ENCODE peak calls at places on chromosomes 3 and 15, in seven cellular contexts. One of them, this sample, is unnamed.
A peak's percentile ranks its signal among the peaks of the same experiment; 100 is the strongest.

GRCh38 chr15:89174476-89174875 is 46.9 kb downstream of the RLBP1 start:
- DNase-seq in cardiac fibroblast: peak; percentile 45
- DNase-seq in A549: no peak
- DNase-seq in epithelial cell of esophagus: no peak
- DNase-seq in pancreas: no peak
- DNase-seq in BE2C: no peak
- DNase-seq in GM12864: no peak
- DNase-seq in this sample: peak; percentile 49

GRCh38 chr3:16277471-16277870 is 12.5 kb downstream of the OXNAD1 start:
- DNase-seq in cardiac fibroblast: peak; percentile 38
- DNase-seq in A549: no peak
- DNase-seq in epithelial cell of esophagus: no peak
- DNase-seq in pancreas: no peak
- DNase-seq in BE2C: no peak
- DNase-seq in GM12864: no peak
- DNase-seq in this sample: no peak

GRCh38 chr3:196569003-196569516 is 600 bp downstream of the FBXO45 start:
- DNase-seq in cardiac fibroblast: peak; percentile 39
- DNase-seq in A549: peak; percentile 31
- DNase-seq in epithelial cell of esophagus: peak; percentile 66
- DNase-seq in pancreas: peak; percentile 26
- DNase-seq in BE2C: peak; percentile 37
- DNase-seq in GM12864: peak; percentile 22
- DNase-seq in this sample: peak; percentile 33

GRCh38 chr3:72802001-72802400 is 46.2 kb downstream of the SHQ1 start:
- DNase-seq in cardiac fibroblast: no peak
- DNase-seq in A549: no peak
- DNase-seq in epithelial cell of esophagus: no peak
- DNase-seq in pancreas: no peak
- DNase-seq in BE2C: no peak
- DNase-seq in GM12864: no peak
- DNase-seq in this sample: no peak

GRCh38 chr3:187022403-187023029 is 92.2 kb downstream of the ST6GAL1 start:
- DNase-seq in cardiac fibroblast: no peak
- DNase-seq in A549: no peak
- DNase-seq in epithelial cell of esophagus: no peak
- DNase-seq in pancreas: no peak
- DNase-seq in BE2C: no peak
- DNase-seq in GM12864: no peak
- DNase-seq in this sample: no peak

GRCh38 chr3:155079795-155080546 is at the start of gene MME:
- DNase-seq in cardiac fibroblast: peak; percentile 80
- DNase-seq in A549: no peak
- DNase-seq in epithelial cell of esophagus: peak; percentile 52
- DNase-seq in pancreas: no peak
- DNase-seq in BE2C: peak; percentile 27
- DNase-seq in GM12864: no peak
- DNase-seq in this sample: peak; percentile 86

GRCh38 chr15:38217788-38218609 is 34.6 kb upstream of the SPRED1 start:
- DNase-seq in cardiac fibroblast: peak; percentile 30
- DNase-seq in A549: no peak
- DNase-seq in epithelial cell of esophagus: peak; percentile 92
- DNase-seq in pancreas: no peak
- DNase-seq in BE2C: no peak
- DNase-seq in GM12864: no peak
- DNase-seq in this sample: peak; percentile 30

GRCh38 chr3:21486381-21486935 is 264.6 kb downstream of the ZNF385D start:
- DNase-seq in cardiac fibroblast: no peak
- DNase-seq in A549: no peak
- DNase-seq in epithelial cell of esophagus: no peak
- DNase-seq in pancreas: no peak
- DNase-seq in BE2C: no peak
- DNase-seq in GM12864: no peak
- DNase-seq in this sample: no peak

GRCh38 chr15:96619171-96619570 is 288.7 kb downstream of the NR2F2 start:
- DNase-seq in cardiac fibroblast: no peak
- DNase-seq in A549: no peak
- DNase-seq in epithelial cell of esophagus: no peak
- DNase-seq in pancreas: no peak
- DNase-seq in BE2C: no peak
- DNase-seq in GM12864: no peak
- DNase-seq in this sample: no peak

GRCh38 chr3:86029590-86029989 is 961.4 kb downstream of the VGLL3 start:
- DNase-seq in cardiac fibroblast: peak; percentile 0
- DNase-seq in A549: no peak
- DNase-seq in epithelial cell of esophagus: peak; percentile 33
- DNase-seq in pancreas: no peak
- DNase-seq in BE2C: no peak
- DNase-seq in GM12864: no peak
- DNase-seq in this sample: no peak

GRCh38 chr3:149343951-149344350 is 10.5 kb upstream of the TM4SF18 start:
- DNase-seq in cardiac fibroblast: no peak
- DNase-seq in A549: no peak
- DNase-seq in epithelial cell of esophagus: peak; percentile 32
- DNase-seq in pancreas: no peak
- DNase-seq in BE2C: no peak
- DNase-seq in GM12864: no peak
- DNase-seq in this sample: no peak
- TF ChIP-seq CTCF in cardiac fibroblast: no peak
- TF ChIP-seq CTCF in A549: peak; percentile 13
- TF ChIP-seq CTCF in epithelial cell of esophagus: no peak
- TF ChIP-seq CTCF in pancreas: no peak
- TF ChIP-seq CTCF in BE2C: peak; percentile 15
- TF ChIP-seq CTCF in GM12864: no peak
- TF ChIP-seq CTCF in this sample: no peak

GRCh38 chr3:195196266-195196665 is 74.7 kb downstream of the XXYLT1 start:
- DNase-seq in cardiac fibroblast: peak; percentile 81
- DNase-seq in A549: no peak
- DNase-seq in epithelial cell of esophagus: peak; percentile 60
- DNase-seq in pancreas: peak; percentile 12
- DNase-seq in BE2C: no peak
- DNase-seq in GM12864: no peak
- DNase-seq in this sample: peak; percentile 62

GRCh38 chr3:195191580-195191979 is 79.4 kb downstream of the XXYLT1 start:
- DNase-seq in cardiac fibroblast: no peak
- DNase-seq in A549: no peak
- DNase-seq in epithelial cell of esophagus: no peak
- DNase-seq in pancreas: no peak
- DNase-seq in BE2C: no peak
- DNase-seq in GM12864: no peak
- DNase-seq in this sample: no peak

GRCh38 chr3:195197764-195198423 is 73.1 kb downstream of the XXYLT1 start:
- DNase-seq in cardiac fibroblast: peak; percentile 91
- DNase-seq in A549: peak; percentile 8
- DNase-seq in epithelial cell of esophagus: peak; percentile 93
- DNase-seq in pancreas: peak; percentile 7
- DNase-seq in BE2C: no peak
- DNase-seq in GM12864: no peak
- DNase-seq in this sample: peak; percentile 76

GRCh38 chr3:195195321-195196209 is 75.4 kb downstream of the XXYLT1 start:
- DNase-seq in cardiac fibroblast: no peak
- DNase-seq in A549: no peak
- DNase-seq in epithelial cell of esophagus: no peak
- DNase-seq in pancreas: peak; percentile 7
- DNase-seq in BE2C: no peak
- DNase-seq in GM12864: no peak
- DNase-seq in this sample: no peak

DNA sequence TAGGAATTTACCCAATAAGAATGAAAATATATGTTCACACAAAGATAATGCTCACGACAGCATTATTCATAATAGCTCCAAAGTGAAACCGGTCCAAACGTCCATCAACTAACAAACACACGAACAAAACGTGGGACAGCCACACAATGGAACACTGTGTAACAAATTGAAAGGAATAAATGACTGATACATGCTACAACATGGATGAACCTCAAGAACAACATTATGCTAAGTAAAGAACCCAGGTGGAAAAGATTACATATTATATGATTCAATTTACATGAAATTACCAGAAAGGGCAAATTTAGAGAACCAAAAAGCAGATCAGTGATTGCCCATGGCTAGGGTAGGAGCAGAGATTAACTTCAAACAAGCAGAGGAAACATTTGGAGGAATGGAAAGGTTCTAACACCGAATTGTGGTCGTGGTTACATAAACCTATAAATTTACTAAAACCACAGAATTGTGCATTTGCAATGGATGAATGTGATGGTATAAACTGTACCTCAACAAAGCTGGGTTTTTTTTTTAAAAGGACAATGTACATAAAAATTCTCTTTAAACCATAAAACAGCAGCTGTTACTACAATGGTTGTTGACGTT is 76.3 kb downstream of the XXYLT1 start:
- DNase-seq in cardiac fibroblast: no peak
- DNase-seq in A549: no peak
- DNase-seq in epithelial cell of esophagus: no peak
- DNase-seq in pancreas: no peak
- DNase-seq in BE2C: no peak
- DNase-seq in GM12864: no peak
- DNase-seq in this sample: no peak
- H3K4me3 ChIP-seq in cardiac fibroblast: no peak overlapping the region
- H3K4me3 ChIP-seq in A549: no peak overlapping the region
- H3K4me3 ChIP-seq in epithelial cell of esophagus: no peak overlapping the region
- H3K4me3 ChIP-seq in pancreas: no peak overlapping the region
- H3K4me3 ChIP-seq in BE2C: no peak overlapping the region
- H3K4me3 ChIP-seq in GM12864: no peak overlapping the region
- H3K4me3 ChIP-seq in this sample: no peak overlapping the region

DNA sequence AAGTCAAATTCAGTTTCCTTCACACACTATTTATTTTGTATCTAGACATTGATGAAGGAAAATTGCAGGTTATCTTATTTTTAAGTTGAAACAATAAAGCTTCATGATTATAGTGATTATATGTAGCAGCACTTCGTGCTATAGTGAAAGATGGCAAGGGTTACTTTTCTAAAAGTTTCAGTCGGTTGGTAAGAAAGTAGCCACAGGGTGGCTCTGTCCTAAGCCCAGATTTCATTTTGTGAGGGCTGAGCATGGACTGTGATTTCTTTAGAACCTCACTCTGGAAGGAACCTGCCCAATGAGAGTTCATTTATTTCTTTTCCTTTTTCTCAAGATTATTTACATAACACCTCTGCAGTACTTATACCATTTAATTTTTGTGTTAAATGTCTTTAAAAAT is 66.5 kb downstream of the NME9 start:
- DNase-seq in cardiac fibroblast: no peak
- DNase-seq in A549: no peak
- DNase-seq in epithelial cell of esophagus: no peak
- DNase-seq in pancreas: no peak
- DNase-seq in BE2C: no peak
- DNase-seq in GM12864: no peak
- DNase-seq in this sample: peak; percentile 6
- TF ChIP-seq CTCF in cardiac fibroblast: no peak
- TF ChIP-seq CTCF in A549: no peak
- TF ChIP-seq CTCF in epithelial cell of esophagus: peak; percentile 25
- TF ChIP-seq CTCF in pancreas: no peak
- TF ChIP-seq CTCF in BE2C: peak; percentile 15
- TF ChIP-seq CTCF in GM12864: no peak
- TF ChIP-seq CTCF in this sample: no peak

DNA sequence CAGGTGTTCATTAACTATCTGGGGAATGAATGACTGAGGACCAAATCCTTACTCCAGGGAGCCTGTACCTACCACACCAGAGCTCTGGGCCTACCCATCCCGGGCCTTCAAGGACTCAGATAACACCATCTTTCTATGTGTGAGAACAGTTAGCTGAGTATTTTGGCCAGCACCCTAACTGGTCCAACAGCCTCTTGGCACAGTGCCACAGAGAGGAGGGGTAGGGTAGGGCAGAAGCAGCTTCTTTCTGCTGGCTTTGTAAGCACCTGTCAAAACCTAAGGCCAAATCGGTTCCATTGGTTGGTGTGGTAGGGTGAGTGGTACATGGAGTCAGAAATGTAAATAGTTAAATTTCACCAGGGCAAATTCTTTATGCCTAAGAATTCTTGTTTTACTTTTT is 26.7 kb downstream of the ISL2 start:
- DNase-seq in cardiac fibroblast: no peak
- DNase-seq in A549: no peak
- DNase-seq in epithelial cell of esophagus: no peak
- DNase-seq in pancreas: no peak
- DNase-seq in BE2C: no peak
- DNase-seq in GM12864: no peak
- DNase-seq in this sample: no peak
- H3K4me3 ChIP-seq in cardiac fibroblast: no peak overlapping the region
- H3K4me3 ChIP-seq in A549: no peak overlapping the region
- H3K4me3 ChIP-seq in epithelial cell of esophagus: no peak overlapping the region
- H3K4me3 ChIP-seq in pancreas: no peak overlapping the region
- H3K4me3 ChIP-seq in BE2C: no peak overlapping the region
- H3K4me3 ChIP-seq in GM12864: no peak overlapping the region
- H3K4me3 ChIP-seq in this sample: no peak overlapping the region

GRCh38 chr3:152937234-152937633 is 102.3 kb downstream of the P2RY1 start:
- DNase-seq in cardiac fibroblast: no peak
- DNase-seq in A549: no peak
- DNase-seq in epithelial cell of esophagus: no peak
- DNase-seq in pancreas: no peak
- DNase-seq in BE2C: no peak
- DNase-seq in GM12864: no peak
- DNase-seq in this sample: peak; percentile 24
- TF ChIP-seq CTCF in cardiac fibroblast: no peak
- TF ChIP-seq CTCF in A549: no peak
- TF ChIP-seq CTCF in epithelial cell of esophagus: peak; percentile 4
- TF ChIP-seq CTCF in pancreas: no peak
- TF ChIP-seq CTCF in BE2C: no peak
- TF ChIP-seq CTCF in GM12864: no peak
- TF ChIP-seq CTCF in this sample: peak; percentile 21

GRCh38 chr15:29270169-29270955 is 740 bp upstream of the NSMCE3 start:
- DNase-seq in cardiac fibroblast: peak; percentile 35
- DNase-seq in A549: no peak
- DNase-seq in epithelial cell of esophagus: peak; percentile 59
- DNase-seq in pancreas: no peak
- DNase-seq in BE2C: no peak
- DNase-seq in GM12864: peak; percentile 46
- DNase-seq in this sample: peak; percentile 54

GRCh38 chr15:29269485-29270168 is at the start of gene NSMCE3:
- DNase-seq in cardiac fibroblast: peak; percentile 87
- DNase-seq in A549: peak; percentile 75
- DNase-seq in epithelial cell of esophagus: peak; percentile 89
- DNase-seq in pancreas: peak; percentile 85
- DNase-seq in BE2C: peak; percentile 92
- DNase-seq in GM12864: peak; percentile 95
- DNase-seq in this sample: peak; percentile 91

GRCh38 chr15:29272219-29272618 is 2.6 kb upstream of the NSMCE3 start:
- DNase-seq in cardiac fibroblast: no peak
- DNase-seq in A549: no peak
- DNase-seq in epithelial cell of esophagus: no peak
- DNase-seq in pancreas: no peak
- DNase-seq in BE2C: no peak
- DNase-seq in GM12864: no peak
- DNase-seq in this sample: no peak

GRCh38 chr15:29268706-29269484 is 727 bp downstream of the NSMCE3 start:
- DNase-seq in cardiac fibroblast: peak; percentile 46
- DNase-seq in A549: peak; percentile 13
- DNase-seq in epithelial cell of esophagus: peak; percentile 32
- DNase-seq in pancreas: peak; percentile 24
- DNase-seq in BE2C: peak; percentile 8
- DNase-seq in GM12864: no peak
- DNase-seq in this sample: peak; percentile 34

GRCh38 chr15:29270976-29271375 is 1.4 kb upstream of the NSMCE3 start:
- DNase-seq in cardiac fibroblast: peak; percentile 2
- DNase-seq in A549: no peak
- DNase-seq in epithelial cell of esophagus: peak; percentile 72
- DNase-seq in pancreas: no peak
- DNase-seq in BE2C: no peak
- DNase-seq in GM12864: no peak
- DNase-seq in this sample: no peak
- H3K4me3 ChIP-seq in cardiac fibroblast: no peak overlapping the region
- H3K4me3 ChIP-seq in A549: no peak overlapping the region
- H3K4me3 ChIP-seq in epithelial cell of esophagus: no peak overlapping the region
- H3K4me3 ChIP-seq in pancreas: no peak overlapping the region
- H3K4me3 ChIP-seq in BE2C: no peak overlapping the region
- H3K4me3 ChIP-seq in GM12864: no peak overlapping the region
- H3K4me3 ChIP-seq in this sample: no peak overlapping the region

This sample was measured in fibroblast of pulmonary artery.